ENCODE peak calls at places on chromosomes 1 and 21, in nine cellular contexts. L is GM10248, B is foreskin fibroblast, O is COR-L47, K is KG1, Q is EL, N is GM12865, X is uterus, J is esophagus muscularis mucosa. P is an unnamed sample.

GRCh38 chr21:45078877-45079281 is 4.5 kb downstream of the ADARB1 start:
- DNase-seq in J (no peak), K (no peak), X (no peak), O (no peak), L (no peak), N (peak; percentile 18), Q (peak; percentile 91), B (peak; percentile 60), P (peak; percentile 47)

GRCh38 chr1:159591981-159592380 is 4.4 kb downstream of the APCS start:
- DNase-seq in J (no peak), X (no peak), O (no peak), K (no peak), B (no peak), Q (peak; percentile 82), N (no peak), L (no peak), P (no peak)

GRCh38 chr1:167629681-167630567 is at the start of gene RCSD1:
- DNase-seq in X (peak; percentile 23), K (no peak), N (peak; percentile 88), Q (no peak), O (no peak), J (no peak), L (peak; percentile 79), B (peak; percentile 42), P (no peak)

GRCh38 chr1:91406773-91407389 is 2.2 kb upstream of the HFM1 start:
- DNase-seq in K (no peak), N (peak; percentile 6), J (no peak), Q (no peak), X (no peak), B (peak; percentile 32), L (no peak), O (no peak), P (no peak)

GRCh38 chr1:185338719-185339622 is 21.9 kb upstream of the IVNS1ABP start:
- DNase-seq in L (peak; percentile 40), O (no peak), B (no peak), N (peak; percentile 86), K (peak; percentile 89), X (no peak), J (peak; percentile 42), Q (no peak), P (no peak)

GRCh38 chr1:203607169-203607873 is 19.3 kb upstream of the ATP2B4 start:
- DNase-seq in N (peak; percentile 55), Q (peak; percentile 95), L (no peak), J (no peak), X (no peak), B (peak; percentile 93), K (no peak), O (no peak), P (peak; percentile 83)

GRCh38 chr1:240602189-240602588 is 9.8 kb downstream of the GREM2 start:
- DNase-seq in B (peak; percentile 48), K (no peak), J (no peak), L (no peak), N (no peak), X (no peak), Q (peak; percentile 8), O (no peak), P (no peak)

GRCh38 chr21:22106720-22107410 is 1108.7 kb downstream of the NCAM2 start:
- DNase-seq in X (no peak), N (no peak), L (no peak), O (no peak), Q (no peak), J (no peak), B (no peak), K (no peak), P (no peak)

GRCh38 chr1:47184771-47185677 is 4.8 kb downstream of the PDZK1IP1 start:
- DNase-seq in N (no peak), O (no peak), B (no peak), K (no peak), X (no peak), L (no peak), J (peak; percentile 87), Q (no peak), P (no peak)

GRCh38 chr1:198496216-198497143 is 44.0 kb downstream of the ATP6V1G3 start:
- DNase-seq in N (no peak), O (no peak), J (no peak), K (no peak), Q (peak; percentile 76), L (no peak), B (peak; percentile 56), X (no peak), P (no peak)

GRCh38 chr1:28115267-28115666 is 26.9 kb upstream of the EYA3 start:
- DNase-seq in B (no peak), X (no peak), N (peak; percentile 78), K (peak; percentile 57), Q (no peak), J (no peak), L (no peak), O (no peak), P (no peak)

GRCh38 chr1:54299037-54299436 is 99.1 kb downstream of the MRPL37 start:
- DNase-seq in K (no peak), B (no peak), Q (no peak), J (no peak), N (no peak), O (no peak), L (no peak), X (no peak), P (no peak)

GRCh38 chr1:177873238-177873637 is 96.6 kb downstream of the SEC16B start:
- DNase-seq in X (no peak), N (no peak), J (no peak), B (peak; percentile 96), L (no peak), O (no peak), K (no peak), Q (peak; percentile 93), P (peak; percentile 65)

GRCh38 chr1:67241200-67241746 is 66.4 kb upstream of the IL12RB2 start:
- DNase-seq in Q (no peak), J (no peak), X (no peak), L (no peak), O (no peak), N (peak; percentile 64), K (no peak), B (no peak), P (no peak)

GRCh38 chr1:69497847-69498246 is 69.9 kb upstream of the LRRC7 start:
- DNase-seq in B (no peak), N (no peak), K (no peak), X (no peak), J (no peak), L (no peak), O (no peak), Q (no peak), P (no peak)

GRCh38 chr1:38973659-38974437 is 17.2 kb upstream of the AKIRIN1 start:
- DNase-seq in N (no peak), O (no peak), B (no peak), Q (no peak), J (no peak), K (no peak), L (no peak), X (no peak), P (no peak)

GRCh38 chr1:244665771-244666217 is 12.9 kb downstream of the DESI2 start:
- DNase-seq in Q (peak; percentile 8), N (no peak), X (no peak), B (peak; percentile 13), K (no peak), L (no peak), O (no peak), J (no peak), P (peak; percentile 30)